ENCODE peak calls at places on chromosomes 3 and 15, in seven cellular contexts. M is trophoblast cell, L is IMR-90, A is mesenchymal stem cell, F is H9, Q is neuronal stem cell, Z is mesendoderm. H is an unnamed sample.

GRCh38 chr3:154758109-154758868 is 321.8 kb upstream of the MME start:
- DNase-seq in M (peak), L (peak), A (peak), F (no peak), Q (no peak), Z (peak), H (no peak)

GRCh38 chr15:70323111-70323851 is 225.6 kb upstream of the TLE3 start:
- DNase-seq in M (peak), L (no peak), A (no peak), F (no peak), Q (peak), Z (peak), H (peak)

GRCh38 chr3:43279532-43279931 is 6.8 kb upstream of the SNRK start:
- DNase-seq in M (no peak), L (no peak), A (no peak), F (no peak), Q (no peak), Z (no peak), H (no peak)

GRCh38 chr15:101162701-101163483 is 89.0 kb downstream of the CHSY1 start:
- DNase-seq in M (no peak), L (no peak), A (no peak), F (no peak), Q (no peak), Z (no peak), H (no peak)

GRCh38 chr3:35437381-35437780 is 201.9 kb upstream of the ARPP21 start:
- DNase-seq in M (no peak), L (no peak), A (no peak), F (no peak), Q (no peak), Z (no peak), H (no peak)

GRCh38 chr3:157920804-157921203 is 185.4 kb downstream of the SHOX2 start:
- DNase-seq in M (no peak), L (no peak), A (no peak), F (no peak), Q (peak), Z (no peak), H (no peak)

GRCh38 chr15:99741835-99742234 is 8.6 kb upstream of the LYSMD4 start:
- DNase-seq in M (no peak), L (no peak), A (no peak), F (no peak), Q (no peak), Z (no peak), H (peak)

GRCh38 chr3:8872291-8872690 is 91.0 kb downstream of the RAD18 start:
- DNase-seq in M (no peak), L (no peak), A (no peak), F (no peak), Q (no peak), Z (no peak), H (no peak)

GRCh38 chr3:171949559-171949958 is 89.8 kb upstream of the FNDC3B start:
- DNase-seq in M (no peak), L (no peak), A (no peak), F (no peak), Q (no peak), Z (no peak), H (no peak)

GRCh38 chr15:37134699-37135131 is 34.4 kb upstream of the MEIS2 start:
- DNase-seq in M (peak), L (peak), A (peak), F (no peak), Q (no peak), Z (peak), H (no peak)

GRCh38 chr15:92805080-92805708 is 94.9 kb upstream of the CHD2 start:
- DNase-seq in M (no peak), L (no peak), A (no peak), F (no peak), Q (no peak), Z (no peak), H (no peak)

GRCh38 chr3:15428539-15428938 is 1.1 kb downstream of the EAF1 start:
- DNase-seq in M (peak), L (peak), A (peak), F (no peak), Q (no peak), Z (peak), H (no peak)

GRCh38 chr3:149879872-149880271 is 66.9 kb downstream of the RNF13 start:
- DNase-seq in M (peak), L (peak), A (peak), F (peak), Q (peak), Z (peak), H (no peak)

GRCh38 chr3:42547401-42547945 is 34.3 kb downstream of the SEC22C start:
- DNase-seq in M (peak), L (peak), A (peak), F (peak), Q (peak), Z (peak), H (peak)

GRCh38 chr3:78823859-78824258 is 943.9 kb downstream of the ROBO1 start:
- DNase-seq in M (peak), L (peak), A (peak), F (no peak), Q (no peak), Z (peak), H (no peak)

GRCh38 chr3:192857148-192857735 is 60.4 kb downstream of the MB21D2 start:
- DNase-seq in M (peak), L (no peak), A (peak), F (no peak), Q (no peak), Z (no peak), H (no peak)

GRCh38 chr3:72448375-72448823 is 399.8 kb downstream of the SHQ1 start:
- DNase-seq in M (no peak), L (no peak), A (no peak), F (no peak), Q (no peak), Z (no peak), H (no peak)

GRCh38 chr15:100333236-100333635 is 8.5 kb downstream of the ADAMTS17 start:
- DNase-seq in M (no peak), L (no peak), A (no peak), F (no peak), Q (no peak), Z (no peak), H (no peak)

GRCh38 chr3:12934431-12934830 is 93.1 kb upstream of the RPL32 start:
- DNase-seq in M (no peak), L (no peak), A (no peak), F (no peak), Q (no peak), Z (no peak), H (no peak)

GRCh38 chr3:176987901-176988300 is 209.4 kb downstream of the TBL1XR1 start:
- DNase-seq in M (no peak), L (peak), A (peak), F (no peak), Q (no peak), Z (no peak), H (no peak)

GRCh38 chr3:52238761-52239701 is at the start of gene TWF2:
- DNase-seq in M (peak), L (peak), A (peak), F (peak), Q (peak), Z (peak), H (no peak)

GRCh38 chr3:182242563-182242962 is 530.8 kb downstream of the SOX2 start:
- DNase-seq in M (no peak), L (no peak), A (no peak), F (no peak), Q (no peak), Z (no peak), H (no peak)

GRCh38 chr3:194805546-194805945 is 119.9 kb downstream of the FAM43A start:
- DNase-seq in M (no peak), L (no peak), A (no peak), F (no peak), Q (no peak), Z (no peak), H (no peak)

GRCh38 chr3:8713901-8714759 is 19.5 kb upstream of the CAV3 start:
- DNase-seq in M (peak), L (no peak), A (no peak), F (peak), Q (no peak), Z (peak), H (no peak)

GRCh38 chr3:59244343-59244742 is 194.5 kb upstream of the CFAP20DC start:
- DNase-seq in M (no peak), L (no peak), A (no peak), F (no peak), Q (no peak), Z (no peak), H (no peak)

GRCh38 chr3:59243476-59243875 is 193.7 kb upstream of the CFAP20DC start:
- DNase-seq in M (no peak), L (no peak), A (peak), F (no peak), Q (no peak), Z (no peak), H (no peak)

GRCh38 chr3:59246719-59247401 is 197.0 kb upstream of the CFAP20DC start:
- DNase-seq in M (peak), L (peak), A (no peak), F (no peak), Q (no peak), Z (no peak), H (no peak)

GRCh38 chr3:59245879-59246501 is 196.2 kb upstream of the CFAP20DC start:
- DNase-seq in M (peak), L (peak), A (peak), F (no peak), Q (no peak), Z (peak), H (no peak)

DNA sequence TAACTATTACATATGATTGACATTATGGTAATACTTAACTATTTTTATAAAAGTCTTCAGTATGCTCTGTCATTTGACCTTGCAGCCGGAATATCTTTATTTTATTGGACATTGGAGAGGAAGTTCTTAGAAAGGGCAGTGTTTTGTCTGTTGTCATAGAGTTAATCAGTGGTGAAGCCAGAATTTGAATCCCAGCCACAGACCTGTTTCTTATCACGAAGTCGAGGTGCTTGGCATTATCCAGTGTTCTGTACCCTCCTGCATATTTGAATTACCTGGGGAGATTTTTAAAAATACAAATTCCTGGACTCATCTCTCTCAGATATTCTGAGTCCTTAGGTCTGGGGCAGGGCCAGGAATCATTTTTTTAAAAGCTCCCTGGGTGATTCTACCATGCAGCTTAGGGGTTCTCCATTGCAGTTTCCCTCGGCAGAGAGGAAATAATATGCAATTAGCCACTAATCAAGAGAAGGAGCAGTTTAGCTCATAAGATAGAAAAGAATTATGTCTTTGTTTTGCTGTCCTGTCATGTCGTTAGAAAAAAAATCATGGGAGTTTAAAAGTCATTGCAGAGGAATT is 195.6 kb upstream of the CFAP20DC start:
- DNase-seq in M (no peak), L (no peak), A (peak), F (no peak), Q (no peak), Z (peak), H (no peak)
- H3K18ac ChIP-seq in M (no peak), L (peak), A (no peak), F (no peak), Q (no peak), Z (no peak), H (no peak)

GRCh38 chr3:25472153-25472552 is 44.1 kb downstream of the RARB start:
- DNase-seq in M (no peak), L (no peak), A (no peak), F (no peak), Q (no peak), Z (no peak), H (no peak)

GRCh38 chr3:25468866-25469319 is 40.8 kb downstream of the RARB start:
- DNase-seq in M (no peak), L (no peak), A (peak), F (peak), Q (no peak), Z (no peak), H (no peak)

GRCh38 chr3:25472747-25473146 is 44.7 kb downstream of the RARB start:
- DNase-seq in M (peak), L (no peak), A (no peak), F (no peak), Q (no peak), Z (no peak), H (no peak)

GRCh38 chr3:25471081-25471768 is 43.2 kb downstream of the RARB start:
- DNase-seq in M (peak), L (peak), A (peak), F (no peak), Q (no peak), Z (no peak), H (no peak)

GRCh38 chr3:25469609-25470008 is 41.5 kb downstream of the RARB start:
- DNase-seq in M (no peak), L (no peak), A (no peak), F (no peak), Q (no peak), Z (no peak), H (no peak)
- H3K18ac ChIP-seq in M (no peak), L (no peak), A (peak), F (no peak), Q (peak), Z (no peak), H (no peak)

DNA sequence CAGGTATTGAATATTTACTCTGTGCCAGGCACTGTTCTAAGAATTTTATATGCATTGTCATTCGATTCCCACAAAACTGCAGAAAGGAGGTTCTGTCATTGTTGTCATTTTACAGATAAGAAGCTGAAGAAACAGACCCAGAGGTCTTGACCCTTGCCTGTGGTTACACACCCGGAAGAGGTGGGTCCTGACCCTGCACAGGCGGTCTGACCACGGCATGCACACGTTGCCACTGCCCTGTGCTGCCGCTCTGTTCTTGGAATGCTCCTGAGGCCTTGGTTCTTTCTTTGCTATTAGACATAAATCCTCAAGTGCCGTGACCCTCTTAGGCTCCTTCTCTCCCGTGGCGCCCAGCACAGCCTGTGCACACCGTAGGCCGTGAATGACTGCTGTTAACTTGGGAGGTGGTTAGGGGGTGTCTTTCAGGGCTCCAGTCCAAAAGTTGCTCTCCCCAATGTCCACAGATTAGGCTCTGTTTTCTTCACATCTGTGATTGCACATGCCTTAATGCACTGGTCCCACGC is 74.1 kb upstream of the PLXNA1 start:
- DNase-seq in M (peak), L (no peak), A (peak), F (no peak), Q (no peak), Z (no peak), H (no peak)
- H3K18ac ChIP-seq in M (no peak), L (no peak), A (peak), F (no peak), Q (peak), Z (no peak), H (no peak)

DNA sequence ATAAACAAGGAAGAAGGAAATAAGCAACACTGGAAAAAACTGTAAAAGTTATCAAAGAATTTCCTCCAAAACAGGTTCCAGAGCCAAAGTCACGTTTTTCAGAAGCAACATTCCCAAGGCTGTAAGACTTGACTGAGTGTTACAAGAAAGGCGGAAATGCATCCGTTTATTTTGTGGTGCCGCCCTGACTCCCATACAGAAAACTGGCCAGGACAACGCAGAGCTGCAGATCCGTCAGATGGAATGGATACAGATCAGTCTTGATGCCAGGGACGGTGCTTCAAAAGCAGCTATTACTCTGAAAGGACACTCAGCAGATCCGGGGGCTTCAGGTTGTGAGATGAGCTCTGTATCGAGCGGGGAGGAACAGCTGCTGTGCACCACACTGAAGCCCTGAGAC is 83.4 kb downstream of the GABRG3 start:
- DNase-seq in M (no peak), L (no peak), A (no peak), F (no peak), Q (no peak), Z (no peak), H (no peak)
- H3K18ac ChIP-seq in M (no peak), L (no peak), A (no peak), F (no peak), Q (peak), Z (no peak), H (no peak)

GRCh38 chr3:195662-196061 is 901 bp upstream of the CHL1 start:
- DNase-seq in M (no peak), L (no peak), A (no peak), F (no peak), Q (no peak), Z (peak), H (no peak)

GRCh38 chr3:194421-194820 is 2.1 kb upstream of the CHL1 start:
- DNase-seq in M (no peak), L (no peak), A (no peak), F (no peak), Q (no peak), Z (peak), H (no peak)

GRCh38 chr3:194006-194405 is 2.6 kb upstream of the CHL1 start:
- DNase-seq in M (no peak), L (no peak), A (no peak), F (no peak), Q (no peak), Z (no peak), H (no peak)

GRCh38 chr3:196322-197153 is at the start of gene CHL1:
- DNase-seq in M (no peak), L (no peak), A (no peak), F (peak), Q (peak), Z (peak), H (no peak)

DNA sequence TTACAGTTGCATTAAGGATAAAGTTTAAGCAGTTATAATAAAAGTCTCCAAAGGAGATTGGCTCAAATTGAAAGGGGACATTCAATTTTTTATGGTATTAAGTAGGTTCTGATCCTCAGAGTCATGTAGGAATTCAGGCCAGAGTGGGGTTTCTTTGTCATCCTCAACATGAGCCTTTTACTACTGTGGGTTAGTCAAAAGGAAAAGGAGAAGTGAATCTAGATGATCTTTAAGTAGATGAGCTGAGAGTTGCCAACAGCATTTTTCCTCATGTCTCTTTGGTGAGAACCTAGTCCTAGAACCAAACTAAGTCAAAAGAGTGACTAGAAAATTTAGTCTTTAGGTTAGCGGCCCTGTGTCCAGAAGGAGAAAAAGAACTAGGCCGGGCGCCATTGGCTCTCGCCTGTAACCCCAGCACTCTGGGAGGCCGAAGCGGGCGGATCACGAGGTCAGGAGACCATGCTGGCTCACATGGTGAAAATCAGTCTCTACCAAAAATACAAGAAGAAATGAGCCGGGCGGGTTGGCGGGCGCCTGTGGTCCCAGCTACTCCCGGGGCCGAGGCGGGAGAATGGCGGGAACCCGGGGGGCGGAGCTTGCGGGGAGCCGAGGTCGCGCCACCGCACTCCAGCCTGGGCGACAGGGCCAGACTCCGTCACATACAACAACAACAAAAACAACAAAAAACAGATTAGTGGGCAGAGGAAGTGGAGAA is 4.2 kb upstream of the CHL1 start:
- DNase-seq in M (no peak), L (no peak), A (no peak), F (peak), Q (no peak), Z (no peak), H (no peak)
- H3K18ac ChIP-seq in M (no peak), L (no peak), A (no peak), F (no peak), Q (no peak), Z (peak), H (no peak)

GRCh38 chr3:105647047-105647446 is 221.8 kb downstream of the CBLB start:
- DNase-seq in M (peak), L (peak), A (peak), F (no peak), Q (no peak), Z (peak), H (no peak)
- H3K18ac ChIP-seq in M (no peak), L (no peak), A (no peak), F (no peak), Q (no peak), Z (no peak), H (no peak)

DNA sequence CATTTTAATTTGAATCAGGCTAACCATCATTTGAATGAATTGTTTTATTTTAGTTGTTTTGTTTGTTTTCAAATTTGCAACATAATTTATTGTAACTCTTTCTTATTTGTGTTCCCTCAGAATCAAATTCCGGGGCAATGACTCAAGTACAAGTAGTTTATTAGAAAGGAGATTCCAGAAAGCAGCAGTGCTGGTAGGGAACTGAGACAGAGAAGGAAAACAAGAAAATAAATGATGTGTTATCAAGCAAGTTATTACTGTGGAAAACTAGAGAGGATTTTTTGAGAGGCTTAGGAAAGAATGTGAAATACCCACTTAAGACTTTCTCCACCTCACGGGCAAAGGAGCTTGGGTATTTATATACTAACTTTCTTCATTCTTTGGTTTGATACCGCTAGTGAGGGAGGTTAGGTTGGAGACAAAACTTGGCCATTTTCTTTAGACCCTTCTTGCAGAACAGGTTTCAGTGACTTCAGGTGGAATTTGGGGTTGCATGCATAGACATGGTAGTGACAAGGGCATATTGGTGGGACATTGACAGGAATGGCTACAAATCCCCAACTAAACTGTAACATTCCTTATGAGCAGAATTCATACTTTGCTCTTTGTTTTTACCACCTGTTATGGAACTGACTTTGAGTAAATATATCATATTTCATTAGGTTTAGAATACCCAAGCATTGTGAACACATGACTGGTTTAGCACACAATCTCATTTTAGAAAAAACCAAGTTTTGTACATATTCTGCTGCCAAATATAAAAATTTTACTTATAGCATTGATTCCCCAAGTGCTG is 254.3 kb downstream of the ZBBX start:
- DNase-seq in M (no peak), L (no peak), A (peak), F (no peak), Q (no peak), Z (no peak), H (no peak)
- H3K18ac ChIP-seq in M (no peak), L (no peak), A (no peak), F (no peak), Q (no peak), Z (no peak), H (no peak)

GRCh38 chr15:76363251-76363650 is 26.7 kb downstream of the ISL2 start:
- DNase-seq in M (no peak), L (no peak), A (no peak), F (no peak), Q (no peak), Z (no peak), H (no peak)
- H3K18ac ChIP-seq in M (no peak), L (no peak), A (no peak), F (no peak), Q (no peak), Z (no peak), H (no peak)

H was measured in H1.